ENCODE peak calls at places on chromosomes 4 and X, in four cellular contexts. A, I, M and H are unnamed samples.

GRCh38 chr4:74473155-74473811 is 28.3 kb downstream of the AREG start:
- DNase-seq in M (no peak), A (no peak), I (no peak), H (no peak)

GRCh38 chrX:126552313-126553022 is at the start of gene DCAF12L1:
- DNase-seq in M (peak; percentile 35), I (peak; percentile 81), A (no peak), H (no peak)

GRCh38 chr4:73770917-73771316 is 30.5 kb downstream of the CXCL8 start:
- DNase-seq in M (no peak), I (no peak), A (no peak), H (no peak)

GRCh38 chr4:2252530-2252924 is 9.4 kb downstream of the MXD4 start:
- DNase-seq in A (no peak), M (no peak), I (peak; percentile 69), H (no peak)

GRCh38 chrX:42704454-42704853 is 73.5 kb downstream of the PPP1R2C start:
- DNase-seq in I (no peak), A (no peak), M (no peak), H (no peak)

GRCh38 chr4:56247646-56248045 is 139.6 kb downstream of the AASDH start:
- DNase-seq in A (no peak), I (no peak), M (no peak), H (no peak)

GRCh38 chr4:184787766-184788503 is 37.8 kb downstream of the ACSL1 start:
- DNase-seq in I (no peak), M (no peak), A (no peak), H (no peak)

GRCh38 chr4:184812181-184812542 is 13.6 kb downstream of the ACSL1 start:
- DNase-seq in I (no peak), A (no peak), M (no peak), H (no peak)

GRCh38 chr4:48237996-48238645 is 31.5 kb downstream of the TEC start:
- DNase-seq in I (no peak), A (peak; percentile 34), M (no peak), H (no peak)

GRCh38 chrX:20269848-20270556 is 3.3 kb upstream of the RPS6KA3 start:
- DNase-seq in I (no peak), A (no peak), M (no peak), H (no peak)

GRCh38 chrX:41982966-41983365 is 59.6 kb upstream of the CASK start:
- DNase-seq in M (no peak), I (no peak), A (no peak), H (no peak)

GRCh38 chrX:112081781-112082482 is 644 bp downstream of the TRPC5 start:
- DNase-seq in A (no peak), M (no peak), I (no peak), H (no peak)

GRCh38 chr4:52201705-52202104 is 150.6 kb downstream of the SPATA18 start:
- DNase-seq in A (no peak), I (no peak), M (no peak), H (no peak)

GRCh38 chr4:157121396-157121795 is 45.4 kb downstream of the GLRB start:
- DNase-seq in I (no peak), M (no peak), A (no peak), H (no peak)

GRCh38 chr4:123603165-123603564 is 206.6 kb downstream of the SPRY1 start:
- DNase-seq in I (no peak), M (no peak), A (no peak), H (no peak)

GRCh38 chrX:40172980-40173661 is 75.4 kb upstream of the BCOR start:
- DNase-seq in A (no peak), M (no peak), I (no peak), H (no peak)

GRCh38 chr4:104848597-104849225 is 298.0 kb upstream of the TET2 start:
- DNase-seq in M (no peak), I (no peak), A (no peak), H (no peak)

GRCh38 chr4:188551156-188551555 is 411.9 kb downstream of the TRIML1 start:
- DNase-seq in M (no peak), I (no peak), A (no peak), H (no peak)

GRCh38 chrX:107710617-107711391 is 64.8 kb downstream of the TSC22D3 start:
- DNase-seq in A (peak; percentile 93), M (no peak), I (no peak), H (no peak)

GRCh38 chrX:125293792-125294780 is 25.6 kb upstream of the TEX13C start:
- DNase-seq in I (no peak), A (peak; percentile 58), M (no peak), H (no peak)

GRCh38 chr4:133483600-133484246 is 334.6 kb downstream of the PCDH10 start:
- DNase-seq in M (no peak), A (peak; percentile 1), I (no peak), H (no peak)

GRCh38 chr4:150297861-150298474 is 219.7 kb downstream of the DCLK2 start:
- DNase-seq in M (no peak), A (peak; percentile 36), I (no peak), H (no peak)

GRCh38 chr4:38102942-38103604 is 142.9 kb downstream of the PTTG2 start:
- DNase-seq in A (no peak), I (no peak), M (no peak), H (no peak)

GRCh38 chr4:70452946-70453345 is 19.1 kb upstream of the MUC7 start:
- DNase-seq in M (no peak), A (no peak), I (no peak), H (no peak)

GRCh38 chrX:119687661-119688413 is 5.1 kb downstream of the SEPTIN6 start:
- DNase-seq in A (no peak), I (peak; percentile 43), M (no peak), H (no peak)

GRCh38 chrX:63713510-63713909 is 71.5 kb downstream of the ARHGEF9 start:
- DNase-seq in I (no peak), A (no peak), M (no peak), H (no peak)

GRCh38 chr4:40337081-40337480 is 1.9 kb downstream of the CHRNA9 start:
- DNase-seq in I (no peak), M (no peak), A (no peak), H (no peak)

GRCh38 chrX:68183612-68184214 is 249.6 kb downstream of the OPHN1 start:
- DNase-seq in M (no peak), I (no peak), A (peak; percentile 4), H (no peak)

GRCh38 chrX:53048169-53049126 is at the start of gene GPR173:
- DNase-seq in A (no peak), M (peak; percentile 27), I (peak; percentile 81), H (peak; percentile 47)

GRCh38 chrX:93585661-93586060 is 87.7 kb downstream of the NAP1L3 start:
- DNase-seq in I (no peak), M (no peak), A (no peak), H (no peak)

GRCh38 chr4:61201562-61202099 is 1.5 kb downstream of the ADGRL3 start:
- DNase-seq in M (peak; percentile 15), I (no peak), A (no peak), H (no peak)

DNA sequence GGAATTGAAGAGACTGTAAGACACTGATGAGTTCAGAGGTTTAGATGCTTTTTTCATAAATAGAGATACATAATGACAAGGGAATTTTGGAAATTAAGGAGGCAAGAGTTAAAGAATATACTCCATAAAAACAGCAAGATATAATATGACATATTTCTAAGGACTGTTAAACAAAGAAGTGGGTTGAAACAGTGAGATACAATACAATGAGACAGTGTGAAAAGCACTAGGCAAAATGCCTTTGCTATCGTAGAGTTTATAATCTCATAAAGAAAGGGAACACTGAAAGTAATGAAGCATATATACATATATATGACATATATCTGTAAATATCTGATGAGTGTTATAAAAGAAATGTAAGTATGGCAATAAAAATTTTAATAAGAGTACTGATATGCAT is 1496.2 kb downstream of the TECRL start:
- DNase-seq in M (no peak), A (no peak), I (no peak), H (no peak)
- TF ChIP-seq CTCF in M (no peak), A (no peak), I (no peak), H (no peak)

DNA sequence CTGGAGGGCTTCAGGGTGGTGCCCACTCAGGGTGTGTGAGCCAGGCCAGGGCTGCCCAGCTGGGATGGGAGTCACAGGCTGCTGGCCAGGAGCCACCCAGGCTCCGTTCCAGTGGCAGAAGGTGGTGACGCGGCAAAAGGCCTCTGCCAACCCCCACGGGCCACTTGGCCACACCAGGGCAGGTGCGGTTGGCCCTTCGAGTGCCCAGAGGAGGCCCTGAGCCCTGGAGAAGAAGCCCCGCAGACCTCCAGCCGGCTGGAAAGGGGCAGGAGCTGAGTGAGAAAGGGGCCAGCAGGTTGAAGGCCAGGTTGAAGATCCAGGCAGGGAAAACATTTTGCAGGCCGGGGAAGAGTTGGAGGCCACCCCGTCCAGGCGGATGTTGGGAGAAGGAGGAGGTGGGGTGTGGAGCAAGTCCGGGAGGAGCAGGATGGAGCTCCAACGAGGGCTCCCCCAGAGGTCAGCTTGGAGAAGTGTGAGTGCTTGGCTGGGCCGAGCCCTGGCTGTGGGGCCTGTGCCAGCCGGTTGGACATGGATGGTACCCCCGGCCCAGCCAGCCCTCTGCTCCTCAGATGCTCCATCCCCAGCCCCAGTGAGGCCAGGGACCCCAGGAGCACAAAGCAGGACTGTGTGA is 2.8 kb upstream of the CPLX1 start:
- DNase-seq in M (no peak), A (no peak), I (peak; percentile 64), H (no peak)
- TF ChIP-seq CTCF in M (peak; percentile 41), A (no peak), I (no peak), H (no peak)

DNA sequence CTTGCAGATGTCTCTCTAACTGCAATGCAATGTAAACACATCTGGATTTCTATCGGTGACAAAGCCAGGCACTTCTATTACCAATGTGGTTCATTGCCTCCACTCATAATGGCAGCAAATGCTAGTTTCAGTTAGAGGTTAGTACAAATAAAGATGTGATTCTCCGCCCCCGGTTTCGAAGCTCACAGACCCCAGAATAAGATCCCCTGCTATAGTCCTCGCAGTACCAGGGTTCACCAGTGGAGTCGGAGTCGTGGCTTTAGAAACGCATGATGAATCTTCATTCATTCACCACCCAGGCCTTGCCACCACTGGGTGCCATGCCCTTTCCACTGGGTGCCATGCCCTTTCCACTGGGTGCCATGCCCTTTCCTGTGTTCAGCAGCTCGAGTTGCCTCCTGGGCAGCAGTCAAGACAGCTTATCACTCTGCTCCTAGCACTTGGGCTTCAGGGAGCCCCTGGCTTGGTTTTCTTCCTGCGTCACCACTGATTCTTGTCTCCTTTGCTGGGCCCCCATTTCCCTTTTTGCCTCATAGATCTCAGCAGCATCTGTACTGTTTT is 3.5 kb upstream of the NAA10 start:
- DNase-seq in A (no peak), I (peak; percentile 37), M (no peak), H (no peak)
- TF ChIP-seq CTCF in A (no peak), I (no peak), M (no peak), H (no peak)

GRCh38 chr4:159191989-159192388 is 89.1 kb downstream of the RAPGEF2 start:
- DNase-seq in M (no peak), I (no peak), A (no peak), H (no peak)
- TF ChIP-seq CTCF in M (peak; percentile 43), I (peak; percentile 30), A (no peak), H (peak; percentile 10)